ENCODE peak calls at places on chromosomes 16 and 17, in seven cellular contexts. F is left ventricle myocardium inferior; E is heart right ventricle; Q is naive thymus-derived CD4-positive, alpha-beta T cell; J is stomach; C is uterus; R is bronchial epithelial cell. W is an unnamed sample.

GRCh38 chr16:56933266-56933619 is 1.3 kb downstream of the HERPUD1 start:
- DNase-seq in F (no peak), E (no peak), Q (no peak), J (no peak), C (no peak), R (no peak), W (no peak)

GRCh38 chr16:69469807-69470561 is 45.6 kb downstream of the CYB5B start:
- DNase-seq in F (no peak), E (no peak), Q (no peak), J (no peak), C (no peak), R (no peak), W (no peak)

GRCh38 chr17:58702045-58702476 is 9.7 kb downstream of the RAD51C start:
- DNase-seq in F (no peak), E (no peak), Q (no peak), J (no peak), C (no peak), R (no peak), W (no peak)

GRCh38 chr17:7046127-7046724 is 2.3 kb upstream of the SLC16A11 start:
- DNase-seq in F (no peak), E (no peak), Q (no peak), J (peak; percentile 96), C (no peak), R (peak; percentile 91), W (peak; percentile 91)

GRCh38 chr16:86519649-86520316 is 9.5 kb downstream of the FOXF1 start:
- DNase-seq in F (peak; percentile 51), E (peak; percentile 66), Q (peak; percentile 28), J (peak; percentile 59), C (peak; percentile 48), R (peak; percentile 31), W (peak; percentile 86)

GRCh38 chr17:40727447-40728231 is 24.1 kb upstream of the KRT24 start:
- DNase-seq in F (no peak), E (no peak), Q (no peak), J (no peak), C (no peak), R (peak; percentile 30), W (no peak)

GRCh38 chr16:29784901-29785500 is 5.5 kb upstream of the KIF22 start:
- DNase-seq in F (peak; percentile 79), E (peak; percentile 86), Q (peak; percentile 66), J (peak; percentile 67), C (peak; percentile 61), R (no peak), W (peak; percentile 82)

GRCh38 chr16:70267516-70267915 is 15.8 kb upstream of the EXOSC6 start:
- DNase-seq in F (no peak), E (no peak), Q (no peak), J (peak; percentile 35), C (no peak), R (peak; percentile 57), W (peak; percentile 53)

GRCh38 chr17:70172921-70173320 is 3.6 kb downstream of the KCNJ2 start:
- DNase-seq in F (no peak), E (no peak), Q (no peak), J (no peak), C (no peak), R (peak; percentile 55), W (no peak)

GRCh38 chr16:72797606-72798005 is 250.3 kb downstream of the ZFHX3 start:
- DNase-seq in F (peak; percentile 28), E (peak; percentile 44), Q (no peak), J (no peak), C (no peak), R (no peak), W (no peak)

GRCh38 chr16:14525596-14525995 is 104.5 kb downstream of the PARN start:
- DNase-seq in F (no peak), E (no peak), Q (no peak), J (no peak), C (no peak), R (no peak), W (no peak)

GRCh38 chr16:14522617-14523135 is 107.4 kb downstream of the PARN start:
- DNase-seq in F (no peak), E (no peak), Q (no peak), J (no peak), C (no peak), R (no peak), W (no peak)

GRCh38 chr16:14520753-14521152 is 109.3 kb downstream of the PARN start:
- DNase-seq in F (no peak), E (no peak), Q (no peak), J (no peak), C (no peak), R (no peak), W (no peak)

GRCh38 chr16:14525021-14525420 is 105.0 kb downstream of the PARN start:
- DNase-seq in F (no peak), E (no peak), Q (no peak), J (no peak), C (no peak), R (no peak), W (no peak)

GRCh38 chr16:14523632-14524031 is 106.4 kb downstream of the PARN start:
- DNase-seq in F (no peak), E (no peak), Q (no peak), J (no peak), C (no peak), R (no peak), W (no peak)
- H3K4me3 ChIP-seq in F (no peak overlapping the region), E (no peak overlapping the region), Q (no peak overlapping the region), J (no peak overlapping the region), C (no peak overlapping the region), R (no peak overlapping the region), W (no peak overlapping the region)

DNA sequence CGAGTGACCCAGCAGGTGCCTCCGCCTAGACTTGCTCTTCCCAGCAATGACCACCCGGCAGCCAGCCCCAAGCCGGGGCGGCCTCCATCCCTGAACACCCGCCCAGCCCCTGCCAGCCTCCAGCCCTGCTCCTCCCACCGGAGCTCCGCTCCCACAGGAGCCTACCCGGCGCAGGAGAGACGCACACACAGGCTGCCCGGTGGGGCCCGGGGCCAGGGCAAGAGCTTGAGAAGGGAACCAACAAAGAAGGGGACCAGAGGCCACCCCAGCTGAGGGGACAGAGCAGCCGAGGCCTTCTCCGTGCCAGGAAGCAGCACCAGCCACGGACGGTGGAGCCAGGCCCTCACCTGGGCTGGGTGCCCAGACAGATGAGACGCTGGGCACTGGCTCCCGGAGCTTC is 13.8 kb downstream of the PKD1 start:
- DNase-seq in F (peak; percentile 62), E (peak; percentile 57), Q (no peak), J (no peak), C (peak; percentile 53), R (no peak), W (no peak)
- H3K4me3 ChIP-seq in F (peak overlapping the region; percentile 65), E (peak overlapping the region; percentile 13), Q (no peak overlapping the region), J (peak overlapping the region; percentile 35), C (peak overlapping the region; percentile 29), R (no peak overlapping the region), W (no peak overlapping the region)

GRCh38 chr17:1746975-1747543 is 4.4 kb downstream of the SERPINF2 start:
- DNase-seq in F (no peak), E (no peak), Q (no peak), J (peak; percentile 76), C (peak; percentile 67), R (peak; percentile 94), W (peak; percentile 82)
- H3K4me3 ChIP-seq in F (no peak overlapping the region), E (no peak overlapping the region), Q (no peak overlapping the region), J (no peak overlapping the region), C (no peak overlapping the region), R (no peak overlapping the region), W (no peak overlapping the region)

DNA sequence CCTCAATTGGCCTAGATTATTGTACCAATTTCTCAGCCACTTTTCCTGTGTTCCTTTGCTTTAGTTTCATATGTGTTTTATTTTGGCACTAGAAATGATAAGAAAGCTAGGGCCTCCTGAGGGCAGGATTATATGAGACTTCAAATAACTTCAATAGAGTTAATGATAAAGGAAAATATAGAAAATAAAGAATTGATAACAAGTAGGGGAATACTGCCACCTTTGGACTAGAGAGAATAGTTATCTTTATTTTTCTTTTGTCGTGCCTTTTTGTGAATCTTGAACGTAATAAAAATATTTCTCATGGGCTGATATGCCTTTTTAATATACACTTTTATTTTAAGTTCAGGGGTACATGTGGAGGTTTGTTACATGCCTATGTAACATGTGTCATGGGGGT is 29.3 kb upstream of the RBL2 start:
- DNase-seq in F (no peak), E (no peak), Q (no peak), J (no peak), C (no peak), R (no peak), W (no peak)
- H3K4me3 ChIP-seq in F (no peak overlapping the region), E (no peak overlapping the region), Q (no peak overlapping the region), J (no peak overlapping the region), C (no peak overlapping the region), R (no peak overlapping the region), W (no peak overlapping the region)

DNA sequence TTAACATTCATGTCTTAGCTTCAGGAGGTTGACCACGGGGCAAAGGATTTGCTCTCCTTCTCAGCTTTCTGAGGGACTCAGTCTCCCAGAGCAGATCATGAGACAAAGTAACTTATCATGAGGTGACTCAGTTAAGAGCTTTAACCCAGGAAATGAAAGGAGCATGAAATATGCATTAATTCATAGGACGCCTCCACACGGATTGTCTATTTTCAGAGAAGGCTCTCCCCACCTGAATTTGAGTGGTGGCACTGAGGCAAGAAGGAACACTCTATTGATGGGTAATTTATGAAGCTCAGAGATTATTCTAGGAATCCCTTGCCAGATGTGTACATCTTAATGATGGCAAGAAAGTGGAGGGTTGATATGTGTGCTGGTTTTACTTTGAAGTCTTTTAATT is 681 bp downstream of the RBFOX1 start:
- DNase-seq in F (no peak), E (no peak), Q (no peak), J (no peak), C (no peak), R (no peak), W (no peak)
- H3K4me3 ChIP-seq in F (peak overlapping the region; percentile 68), E (peak overlapping the region; percentile 42), Q (no peak overlapping the region), J (no peak overlapping the region), C (no peak overlapping the region), R (no peak overlapping the region), W (no peak overlapping the region)

GRCh38 chr16:50197582-50197981 is 44.5 kb downstream of the TENT4B start:
- DNase-seq in F (no peak), E (no peak), Q (no peak), J (no peak), C (no peak), R (no peak), W (no peak)

GRCh38 chr16:50196736-50197135 is 43.6 kb downstream of the TENT4B start:
- DNase-seq in F (no peak), E (no peak), Q (peak; percentile 66), J (no peak), C (no peak), R (peak; percentile 47), W (no peak)

GRCh38 chr16:50193594-50193993 is 40.5 kb downstream of the TENT4B start:
- DNase-seq in F (no peak), E (no peak), Q (no peak), J (no peak), C (no peak), R (peak; percentile 80), W (no peak)

GRCh38 chr16:50195756-50196155 is 42.6 kb downstream of the TENT4B start:
- DNase-seq in F (no peak), E (no peak), Q (no peak), J (no peak), C (no peak), R (no peak), W (no peak)

DNA sequence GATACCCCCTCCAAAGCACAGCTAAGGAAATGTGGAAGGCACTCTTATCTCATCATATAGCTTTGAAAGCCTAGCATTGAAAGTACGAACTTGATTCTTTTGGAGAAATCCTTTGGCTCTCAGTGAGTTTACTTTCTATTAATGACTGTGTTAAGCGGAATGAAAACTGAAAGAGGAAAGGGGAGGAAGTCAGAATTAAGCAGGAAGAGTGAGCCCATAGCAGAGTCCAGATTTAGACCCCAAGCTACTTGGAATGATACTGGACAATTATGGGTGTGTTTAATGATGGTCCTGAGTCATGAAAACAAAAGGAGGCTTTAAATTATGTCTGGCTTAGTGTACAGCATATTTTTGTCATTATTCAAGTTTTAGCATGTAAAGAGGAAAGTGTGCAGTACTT is 42.2 kb downstream of the TENT4B start:
- DNase-seq in F (no peak), E (no peak), Q (no peak), J (no peak), C (no peak), R (peak; percentile 81), W (no peak)
- H3K4me3 ChIP-seq in F (no peak overlapping the region), E (no peak overlapping the region), Q (no peak overlapping the region), J (no peak overlapping the region), C (no peak overlapping the region), R (no peak overlapping the region), W (no peak overlapping the region)

W was measured in hepatocyte.